ENCODE peak calls at places on chromosomes 6 and 20, in seven cellular contexts. A, G, B, K, S, H and T are unnamed samples.

GRCh38 chr20:9035129-9035528 is 33.8 kb upstream of the PLCB4 start:
- DNase-seq in G (no peak), B (no peak), A (no peak), H (peak), K (peak), S (no peak), T (no peak)

GRCh38 chr6:148657053-148657452 is 89.8 kb upstream of the UST start:
- DNase-seq in H (no peak), A (no peak), S (no peak), B (no peak), K (peak), G (no peak), T (no peak)

GRCh38 chr20:36950432-36951197 is 893 bp downstream of the SAMHD1 start:
- DNase-seq in A (no peak), K (peak), B (no peak), H (peak), G (no peak), S (no peak), T (no peak)

GRCh38 chr20:62614961-62615680 is 27.2 kb upstream of the SLCO4A1 start:
- DNase-seq in G (no peak), K (no peak), H (no peak), B (no peak), S (no peak), A (no peak), T (no peak)

GRCh38 chr20:22348010-22348409 is 236.4 kb downstream of the FOXA2 start:
- DNase-seq in B (no peak), A (no peak), S (no peak), H (no peak), K (no peak), G (no peak), T (no peak)

GRCh38 chr20:58839474-58839874 is 11.2 kb downstream of the GNAS-AS1 start:
- DNase-seq in H (no peak), K (peak), G (no peak), B (no peak), S (peak), A (no peak), T (no peak)

GRCh38 chr20:9177278-9177677 is 108.4 kb downstream of the PLCB4 start:
- DNase-seq in H (no peak), B (no peak), S (no peak), G (no peak), K (no peak), A (no peak), T (no peak)

GRCh38 chr6:106495014-106495413 is 134.3 kb downstream of the RTN4IP1 start:
- DNase-seq in G (no peak), B (no peak), S (no peak), A (no peak), H (no peak), K (no peak), T (no peak)

GRCh38 chr6:139027620-139028182 is 844 bp upstream of the ABRACL start:
- DNase-seq in S (no peak), H (no peak), K (peak), A (no peak), B (no peak), G (no peak), T (peak)

DNA sequence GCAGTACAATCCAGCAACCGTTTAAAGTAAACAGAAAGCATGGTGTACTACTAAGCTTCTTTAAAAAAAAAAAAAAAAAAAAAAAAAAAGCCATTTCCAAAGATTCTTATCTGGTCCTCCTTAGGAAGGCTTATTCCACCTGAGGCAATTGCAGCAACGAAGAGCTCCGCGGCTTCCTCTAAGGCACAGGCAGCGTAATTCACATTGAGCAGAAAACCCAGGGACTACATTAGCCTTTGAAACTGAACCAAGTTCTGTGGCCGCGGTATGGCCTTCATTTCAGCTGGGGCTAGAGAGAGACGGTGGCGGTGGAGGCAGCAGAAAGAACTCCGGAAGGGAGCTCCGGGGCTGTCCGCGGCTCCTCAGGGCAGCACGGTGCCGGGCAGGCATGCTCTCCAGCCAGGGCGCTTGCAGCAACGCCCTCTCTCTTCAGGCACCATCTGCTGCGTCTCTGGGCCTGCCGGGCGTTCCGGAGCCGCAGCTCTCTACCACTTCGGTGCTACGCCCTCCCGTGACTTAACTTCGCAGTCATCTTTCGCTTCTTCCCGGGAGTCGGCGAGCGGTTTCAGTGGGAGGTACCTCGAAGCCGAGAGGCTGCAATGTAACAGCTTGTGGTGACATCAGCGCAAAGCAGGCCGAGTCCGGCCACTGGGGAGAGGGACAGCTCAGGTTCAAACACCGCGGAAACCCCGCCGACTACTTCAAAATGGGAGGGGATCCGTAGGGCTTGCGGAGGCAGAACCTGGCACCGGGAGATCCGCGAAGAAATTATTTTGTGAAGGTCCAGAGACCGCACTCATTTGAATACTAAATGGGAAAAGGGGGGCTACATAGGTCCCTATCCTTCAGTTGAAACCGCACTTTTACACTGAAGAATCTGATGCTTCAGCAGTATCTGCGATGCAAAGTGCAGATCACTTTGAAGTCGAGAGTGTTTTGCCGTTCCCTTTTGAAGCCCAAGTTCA is 100.0 kb downstream of the DST start:
- DNase-seq in G (peak), A (peak), S (peak), K (peak), H (peak), B (peak), T (peak)
- TF ChIP-seq POLR2A in G (peak), A (peak), S (peak), K (peak), H (peak), B (peak), T (peak)

GRCh38 chr20:51272392-51272791 is 249.5 kb upstream of the KCNG1 start:
- DNase-seq in A (no peak), S (no peak), B (no peak), G (no peak), H (no peak), K (peak), T (no peak)

GRCh38 chr20:51277961-51278360 is 255.1 kb upstream of the KCNG1 start:
- DNase-seq in H (no peak), K (no peak), S (no peak), A (no peak), G (no peak), B (no peak), T (no peak)

GRCh38 chr20:51275816-51276215 is 252.9 kb upstream of the KCNG1 start:
- DNase-seq in G (no peak), H (no peak), K (no peak), S (peak), B (no peak), A (no peak), T (no peak)

GRCh38 chr20:51276331-51276730 is 253.4 kb upstream of the KCNG1 start:
- DNase-seq in K (no peak), G (no peak), A (no peak), H (no peak), B (no peak), S (no peak), T (no peak)

DNA sequence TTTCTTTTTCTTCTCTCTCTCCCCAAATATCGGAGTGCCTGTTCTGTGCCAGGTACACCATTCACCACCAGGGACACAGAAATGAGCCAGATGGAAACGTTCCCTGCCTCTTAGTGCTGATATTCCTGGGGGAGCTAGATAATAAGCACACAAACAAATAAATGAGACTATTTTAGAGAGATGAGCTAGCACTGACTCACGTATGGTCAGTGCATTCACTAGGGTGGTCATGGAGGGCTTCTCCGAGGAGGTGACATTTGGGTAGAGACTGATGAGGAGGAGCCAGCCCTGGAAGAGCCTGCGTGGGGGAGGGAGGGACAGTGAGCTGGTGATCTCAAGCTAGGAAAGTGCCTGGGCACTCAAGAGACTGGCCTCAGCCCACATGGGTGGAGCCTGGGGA is 252.3 kb upstream of the KCNG1 start:
- DNase-seq in S (no peak), G (no peak), K (no peak), A (no peak), B (no peak), H (no peak), T (no peak)
- TF ChIP-seq POLR2A in S (no peak), G (no peak), K (no peak), A (no peak), B (no peak), H (no peak), T (no peak)

GRCh38 chr20:45833883-45834796 is 541 bp downstream of the SNX21 start:
- DNase-seq in S (peak), B (no peak), H (peak), A (peak), G (peak), K (peak), T (peak)
- TF ChIP-seq POLR2A in S (peak), B (no peak), H (peak), A (no peak), G (peak), K (no peak), T (no peak)

DNA sequence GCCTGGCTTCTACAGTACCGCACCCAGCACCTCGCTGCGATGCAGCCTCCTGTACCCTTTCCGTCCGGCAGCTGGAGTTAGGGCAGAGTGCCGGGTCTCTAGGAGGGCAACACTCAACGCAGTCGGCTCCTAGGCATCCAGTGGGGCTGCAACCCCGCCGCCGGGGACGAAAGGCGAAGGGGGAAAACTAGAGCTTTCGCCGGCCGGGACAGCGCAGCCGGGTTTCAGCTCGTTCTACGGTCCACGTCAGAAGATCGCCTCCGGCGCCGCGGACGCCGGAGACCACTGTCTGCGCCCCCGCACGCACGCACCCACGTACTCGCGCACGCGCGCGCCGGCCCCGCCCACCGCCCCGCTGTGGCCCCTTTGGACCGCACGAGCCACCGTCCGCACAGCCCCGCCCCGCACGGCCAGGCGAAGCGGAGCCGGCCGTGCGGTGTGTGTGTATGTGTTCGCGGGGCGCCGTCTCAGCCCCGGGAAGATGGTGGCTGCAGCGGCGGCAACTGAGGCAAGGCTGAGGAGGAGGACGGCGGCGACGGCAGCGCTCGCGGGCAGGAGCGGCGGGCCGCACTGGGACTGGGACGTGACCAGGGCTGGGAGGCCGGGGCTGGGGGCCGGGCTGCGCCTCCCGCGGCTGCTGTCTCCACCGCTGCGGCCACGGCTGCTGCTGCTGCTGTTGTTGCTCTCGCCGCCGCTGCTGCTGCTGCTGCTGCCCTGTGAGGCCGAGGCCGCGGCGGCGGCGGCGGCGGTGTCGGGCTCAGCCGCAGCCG is at the start of gene ATRN:
- DNase-seq in A (peak), H (peak), B (no peak), S (peak), G (peak), K (peak), T (peak)
- TF ChIP-seq POLR2A in A (peak), H (peak), B (no peak), S (peak), G (no peak), K (peak), T (no peak)

GRCh38 chr6:31352497-31353368 is 4.2 kb downstream of the HLA-B start:
- DNase-seq in H (no peak), A (no peak), S (no peak), K (no peak), B (no peak), G (no peak), T (no peak)
- TF ChIP-seq POLR2A in H (no peak), A (no peak), S (no peak), K (no peak), B (no peak), G (no peak), T (no peak)

GRCh38 chr6:112366695-112367546 is 19.8 kb downstream of the RFPL4B start:
- DNase-seq in B (no peak), H (no peak), K (no peak), S (no peak), A (no peak), G (no peak), T (no peak)
- TF ChIP-seq POLR2A in B (no peak), H (no peak), K (no peak), S (no peak), A (no peak), G (no peak), T (no peak)